ENCODE peak calls at places on chromosomes 3 and 15, in four cellular contexts. J is CD8-positive, alpha-beta memory T cell; M is CD4-positive, alpha-beta T cell; K is dermis microvascular lymphatic vessel endothelial cell. B is an unnamed sample.

GRCh38 chr3:69207036-69207435 is 84.6 kb upstream of the LMOD3 start:
- DNase-seq in J (no peak), M (no peak), K (no peak), B (no peak)

GRCh38 chr15:62406268-62406667 is 241.2 kb upstream of the C2CD4B start:
- DNase-seq in J (no peak), K (no peak), M (no peak), B (no peak)

GRCh38 chr3:29605845-29606244 is 325.0 kb downstream of the RBMS3 start:
- DNase-seq in J (no peak), K (no peak), M (no peak), B (no peak)

GRCh38 chr3:159252772-159253384 is 451.0 kb downstream of the MFSD1 start:
- DNase-seq in J (no peak), M (no peak), K (peak), B (no peak)

GRCh38 chr15:65638107-65638506 is 16.4 kb downstream of the SLC24A1 start:
- DNase-seq in M (no peak), J (no peak), K (no peak), B (no peak)

GRCh38 chr15:67186226-67186649 is 68.2 kb downstream of the AAGAB start:
- DNase-seq in K (no peak), M (no peak), J (no peak), B (no peak)

GRCh38 chr3:42151596-42152145 is 60.5 kb downstream of the TRAK1 start:
- DNase-seq in K (no peak), J (no peak), M (no peak), B (no peak)

GRCh38 chr3:192802957-192803899 is 75.9 kb upstream of the FGF12 start:
- DNase-seq in M (no peak), J (no peak), K (peak), B (no peak)

GRCh38 chr15:70792171-70792573 is 28.8 kb upstream of the UACA start:
- DNase-seq in J (no peak), K (no peak), M (no peak), B (no peak)

GRCh38 chr3:177569823-177570657 is 372.8 kb upstream of the TBL1XR1 start:
- DNase-seq in K (no peak), J (no peak), M (no peak), B (no peak)

GRCh38 chr15:75051711-75052110 is 28.3 kb downstream of the PPCDC start:
- DNase-seq in K (no peak), M (no peak), J (no peak), B (no peak)

GRCh38 chr3:158912621-158913020 is 110.8 kb downstream of the MFSD1 start:
- DNase-seq in M (no peak), J (no peak), K (no peak), B (no peak)

GRCh38 chr3:178170698-178171535 is 365.3 kb upstream of the KCNMB2 start:
- DNase-seq in J (no peak), M (no peak), K (peak), B (no peak)